ENCODE peak calls at places on chromosomes 1 and 21, in six cellular contexts. G is ascending aorta, T is H9, L is nephron progenitor cell, A is foreskin fibroblast, Y is neural progenitor cell. J is an unnamed sample.

GRCh38 chr1:23904748-23905357 is 8.3 kb downstream of the CNR2 start:
- DNase-seq in G (no peak), T (no peak), L (no peak), A (no peak), Y (no peak), J (no peak)

GRCh38 chr1:165443539-165444289 is 1.2 kb downstream of the RXRG start:
- DNase-seq in G (no peak), T (peak; percentile 49), L (peak; percentile 21), A (no peak), Y (peak; percentile 48), J (no peak)

GRCh38 chr1:54548389-54549044 is 489 bp downstream of the ACOT11 start:
- DNase-seq in G (no peak), T (no peak), L (no peak), A (no peak), Y (no peak), J (no peak)

GRCh38 chr1:185670187-185670627 is 64.0 kb upstream of the HMCN1 start:
- DNase-seq in G (no peak), T (no peak), L (peak; percentile 36), A (peak; percentile 75), Y (peak; percentile 60), J (no peak)

GRCh38 chr1:6490181-6491075 is 1.0 kb downstream of the PLEKHG5 start:
- DNase-seq in G (no peak), T (peak; percentile 88), L (peak; percentile 80), A (peak; percentile 92), Y (peak; percentile 90), J (peak; percentile 47)

GRCh38 chr21:36321325-36322082 is 1.5 kb downstream of the MORC3 start:
- DNase-seq in G (no peak), T (peak; percentile 46), L (peak; percentile 8), A (peak; percentile 36), Y (peak; percentile 68), J (no peak)

GRCh38 chr1:154856049-154856448 is 14.0 kb downstream of the KCNN3 start:
- DNase-seq in G (no peak), T (no peak), L (no peak), A (no peak), Y (peak; percentile 66), J (no peak)

GRCh38 chr1:202656951-202657646 is 53.2 kb downstream of the SYT2 start:
- DNase-seq in G (no peak), T (peak; percentile 84), L (peak; percentile 82), A (peak; percentile 47), Y (peak; percentile 88), J (no peak)

GRCh38 chr1:12554521-12555305 is 63.3 kb downstream of the DHRS3 start:
- DNase-seq in G (no peak), T (no peak), L (no peak), A (no peak), Y (no peak), J (no peak)

GRCh38 chr1:51331206-51332100 is 1.1 kb upstream of the TTC39A start:
- DNase-seq in G (no peak), T (peak; percentile 75), L (no peak), A (peak; percentile 74), Y (no peak), J (no peak)

GRCh38 chr1:209335090-209335692 is 248.3 kb upstream of the CAMK1G start:
- DNase-seq in G (no peak), T (peak; percentile 79), L (peak; percentile 51), A (peak; percentile 48), Y (peak; percentile 80), J (no peak)

GRCh38 chr1:26827663-26828062 is 1.2 kb downstream of the ZDHHC18 start:
- DNase-seq in G (no peak), T (no peak), L (peak; percentile 41), A (peak; percentile 41), Y (peak; percentile 39), J (no peak)

GRCh38 chr1:20834780-20835179 is 47.7 kb upstream of the HP1BP3 start:
- DNase-seq in G (no peak), T (no peak), L (no peak), A (no peak), Y (no peak), J (peak; percentile 11)

GRCh38 chr1:53334781-53335180 is 6.9 kb upstream of the LRP8 start:
- DNase-seq in G (no peak), T (peak; percentile 10), L (no peak), A (no peak), Y (no peak), J (no peak)

GRCh38 chr1:153936011-153936802 is 10.3 kb downstream of the DENND4B start:
- DNase-seq in G (no peak), T (peak; percentile 8), L (no peak), A (no peak), Y (no peak), J (no peak)

GRCh38 chr1:104467590-104467989 is 717.9 kb downstream of the AMY1C start:
- DNase-seq in G (no peak), T (no peak), L (no peak), A (no peak), Y (no peak), J (no peak)

GRCh38 chr1:200445213-200445612 is 35.4 kb upstream of the ZNF281 start:
- DNase-seq in G (no peak), T (no peak), L (no peak), A (peak; percentile 72), Y (no peak), J (no peak)

GRCh38 chr1:157497284-157497683 is 55.0 kb downstream of the FCRL5 start:
- DNase-seq in G (no peak), T (no peak), L (no peak), A (no peak), Y (no peak), J (no peak)

GRCh38 chr1:64936958-64937357 is 29.4 kb downstream of the JAK1 start:
- DNase-seq in G (no peak), T (no peak), L (no peak), A (no peak), Y (no peak), J (no peak)

GRCh38 chr21:46317710-46318463 is 5.8 kb downstream of the C21orf58 start:
- DNase-seq in G (no peak), T (peak; percentile 65), L (no peak), A (no peak), Y (peak; percentile 25), J (no peak)

GRCh38 chr1:206911064-206911663 is 10.6 kb downstream of the FCMR start:
- DNase-seq in G (no peak), T (no peak), L (peak; percentile 43), A (peak; percentile 84), Y (peak; percentile 61), J (no peak)

GRCh38 chr21:38938343-38938742 is 132.6 kb downstream of the ETS2 start:
- DNase-seq in G (no peak), T (no peak), L (peak; percentile 16), A (no peak), Y (peak; percentile 66), J (no peak)

GRCh38 chr1:204418174-204419063 is 6.8 kb upstream of the PPP1R15B start:
- DNase-seq in G (no peak), T (no peak), L (no peak), A (peak; percentile 71), Y (no peak), J (no peak)

GRCh38 chr1:200184196-200184595 is 156.7 kb downstream of the NR5A2 start:
- DNase-seq in G (peak; percentile 60), T (no peak), L (no peak), A (peak; percentile 91), Y (no peak), J (peak; percentile 65)

GRCh38 chr1:35379317-35380000 is 111.0 kb downstream of the ZMYM4 start:
- DNase-seq in G (no peak), T (no peak), L (no peak), A (no peak), Y (no peak), J (no peak)

GRCh38 chr1:92310185-92310597 is 11.3 kb downstream of the RPAP2 start:
- DNase-seq in G (no peak), T (no peak), L (no peak), A (peak; percentile 47), Y (peak; percentile 30), J (no peak)

GRCh38 chr1:42766723-42767509 is at the start of the genes C1orf50 and P3H1:
- DNase-seq in G (peak; percentile 99), T (peak; percentile 100), L (peak; percentile 100), A (peak; percentile 100), Y (peak; percentile 100), J (peak; percentile 95)

DNA sequence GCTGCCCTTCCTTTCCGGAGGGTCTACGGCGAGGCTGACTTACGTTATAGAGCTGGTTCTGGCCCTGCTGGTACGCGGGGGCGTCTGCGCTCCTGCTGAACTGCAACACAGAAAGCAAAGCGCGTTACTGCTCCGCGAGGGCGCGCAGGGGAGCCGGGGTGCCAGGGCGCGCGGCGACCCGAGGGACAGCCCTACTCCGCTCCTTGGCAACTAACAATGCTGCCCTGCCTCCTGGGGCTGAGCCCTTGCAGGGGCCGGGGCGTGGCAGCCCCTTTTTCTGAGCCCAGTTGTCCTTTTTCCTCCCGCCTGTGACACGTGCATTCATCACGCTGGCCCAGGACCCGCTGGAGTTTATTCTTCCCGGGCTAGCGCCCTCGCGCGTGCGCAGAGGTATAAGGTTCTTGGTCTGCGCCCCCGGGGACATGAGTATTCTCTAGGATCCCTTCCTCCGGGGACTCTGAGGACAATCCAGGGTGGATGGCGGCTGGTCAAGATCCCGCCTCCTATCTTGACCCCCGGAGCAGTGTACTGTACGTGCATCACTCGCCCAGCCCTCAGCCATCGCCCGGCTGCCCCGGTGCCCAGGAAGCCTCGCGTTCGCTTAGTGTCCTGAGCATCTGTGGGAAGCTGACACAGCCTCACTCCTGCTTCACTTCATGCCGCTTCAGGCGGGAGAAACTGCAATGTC is 78.9 kb downstream of the CD247 start:
- DNase-seq in G (no peak), T (peak; percentile 75), L (peak; percentile 77), A (peak; percentile 72), Y (peak; percentile 87), J (no peak)
- TF ChIP-seq CTCF in G (no peak), T (peak; percentile 35), L (no peak), A (no peak), Y (peak; percentile 44), J (peak; percentile 25)

DNA sequence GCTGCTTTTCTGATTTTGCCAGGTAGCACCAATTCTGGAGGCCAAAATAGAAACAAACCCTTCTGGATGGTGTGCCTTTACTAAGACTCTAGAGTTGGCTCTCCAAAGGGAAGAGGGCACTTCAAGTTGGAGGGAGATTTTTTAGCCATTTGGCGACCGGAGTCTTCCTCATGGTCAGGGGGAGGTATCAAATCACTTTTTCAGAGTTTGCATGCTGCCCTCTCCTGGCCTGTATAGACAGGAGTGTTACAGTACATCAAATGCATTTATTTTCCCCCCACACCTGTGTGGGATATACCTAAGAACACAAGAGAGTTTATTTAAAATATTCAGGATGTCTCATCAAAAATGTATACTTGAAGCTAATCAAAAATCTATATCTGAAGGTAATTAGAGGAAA is 3.2 kb downstream of the GREM2 start:
- DNase-seq in G (no peak), T (peak; percentile 36), L (no peak), A (peak; percentile 31), Y (peak; percentile 42), J (no peak)
- TF ChIP-seq CTCF in G (no peak), T (peak; percentile 69), L (peak; percentile 42), A (peak; percentile 36), Y (peak; percentile 61), J (peak; percentile 58)

DNA sequence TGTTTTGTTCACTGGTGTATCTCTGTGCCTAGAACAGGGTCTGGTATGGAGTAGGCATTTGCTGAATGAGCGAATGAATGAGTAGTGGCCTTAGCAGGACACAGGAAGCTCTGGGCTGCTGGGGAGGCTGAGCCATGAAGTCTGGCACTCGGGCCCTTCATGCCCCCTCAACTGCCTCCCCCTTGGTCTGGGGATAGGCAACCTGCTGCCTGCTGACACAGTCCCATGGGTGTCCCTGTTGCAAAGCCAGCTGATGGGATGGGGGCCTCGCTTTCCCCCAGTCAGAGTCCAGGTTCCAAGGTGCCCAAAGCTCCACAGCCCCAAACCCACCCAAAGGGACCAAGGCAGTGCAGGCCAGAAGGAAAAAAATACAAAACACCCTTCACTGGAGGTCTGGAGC is 107.0 kb upstream of the CASZ1 start:
- DNase-seq in G (no peak), T (no peak), L (no peak), A (no peak), Y (no peak), J (no peak)
- TF ChIP-seq CTCF in G (no peak), T (no peak), L (no peak), A (no peak), Y (no peak), J (no peak)

GRCh38 chr1:152880907-152881306 is 2.8 kb downstream of the SMCP start:
- DNase-seq in G (no peak), T (no peak), L (no peak), A (no peak), Y (no peak), J (no peak)
- TF ChIP-seq CTCF in G (no peak), T (no peak), L (no peak), A (no peak), Y (no peak), J (no peak)

J was measured in AG09319.